ENCODE peak calls at places on chromosomes 16 and 17, in six cellular contexts. O is stomach, S is A549, G is sigmoid colon, I is H1, Z is SK-N-SH. J is an unnamed sample.
A peak's percentile ranks its signal among the peaks of the same experiment; 100 is the strongest.

GRCh38 chr17:7626956-7627249 is 718 bp downstream of the SAT2 start:
- DNase-seq in I (no peak), S (no peak), Z (no peak), O (no peak), G (no peak), J (no peak)

GRCh38 chr16:58451945-58452401 is 48.0 kb upstream of the NDRG4 start:
- DNase-seq in O (no peak), G (no peak), S (peak; percentile 32), I (no peak), Z (no peak), J (no peak)

GRCh38 chr17:6677158-6677831 is 25.7 kb downstream of the C17orf100 start:
- DNase-seq in I (no peak), G (no peak), O (peak; percentile 29), S (no peak), Z (no peak), J (peak; percentile 51)

GRCh38 chr17:32819035-32819434 is 57.9 kb downstream of the MYO1D start:
- DNase-seq in G (no peak), O (no peak), Z (peak; percentile 32), S (no peak), I (no peak), J (no peak)

GRCh38 chr17:59373879-59374495 is 42.5 kb downstream of the YPEL2 start:
- DNase-seq in O (no peak), G (peak; percentile 78), S (no peak), Z (no peak), I (no peak), J (no peak)

GRCh38 chr17:27609606-27610303 is 21.2 kb upstream of the LGALS9 start:
- DNase-seq in Z (peak; percentile 61), I (no peak), O (peak; percentile 74), S (peak; percentile 46), G (no peak), J (no peak)

GRCh38 chr16:69039333-69039941 is 66.0 kb upstream of the HAS3 start:
- DNase-seq in I (no peak), Z (no peak), O (no peak), S (no peak), G (peak; percentile 10), J (no peak)

GRCh38 chr16:22675745-22676540 is 138.0 kb upstream of the HS3ST2 start:
- DNase-seq in S (no peak), I (no peak), G (no peak), O (no peak), Z (no peak), J (no peak)

GRCh38 chr16:58331024-58331707 is 36.3 kb upstream of the PRSS54 start:
- DNase-seq in O (no peak), I (peak; percentile 61), S (no peak), G (no peak), Z (no peak), J (no peak)

GRCh38 chr16:85416267-85417109 is 196.6 kb upstream of the GSE1 start:
- DNase-seq in G (peak; percentile 79), Z (peak; percentile 79), O (peak; percentile 88), I (peak; percentile 96), S (peak; percentile 76), J (peak; percentile 92)

GRCh38 chr17:18258356-18259038 is at the start of gene FLII:
- DNase-seq in I (peak; percentile 83), Z (peak; percentile 89), S (peak; percentile 64), G (peak; percentile 78), O (peak; percentile 61), J (peak; percentile 94)

GRCh38 chr17:50834786-50835562 is 412 bp upstream of the WFIKKN2 start:
- DNase-seq in S (no peak), G (peak; percentile 68), O (no peak), Z (no peak), I (no peak), J (no peak)

GRCh38 chr17:69723316-69723715 is 308.8 kb downstream of the MAP2K6 start:
- DNase-seq in S (no peak), O (no peak), Z (no peak), I (no peak), G (no peak), J (no peak)

GRCh38 chr16:83967838-83968482 is at the start of gene NECAB2:
- DNase-seq in O (peak; percentile 43), Z (peak; percentile 94), G (no peak), S (peak; percentile 41), I (peak; percentile 74), J (peak; percentile 93)

GRCh38 chr17:54085934-54086333 is 263.2 kb downstream of the KIF2B start:
- DNase-seq in G (no peak), O (no peak), S (no peak), I (no peak), Z (no peak), J (no peak)

GRCh38 chr17:44314869-44315661 is 6.7 kb downstream of the RUNDC3A start:
- DNase-seq in I (peak; percentile 81), Z (peak; percentile 25), G (no peak), S (peak; percentile 93), O (peak; percentile 40), J (peak; percentile 89)

GRCh38 chr16:88349903-88350900 is 32.6 kb upstream of the ZNF469 start:
- DNase-seq in Z (peak; percentile 35), S (no peak), G (peak; percentile 34), O (no peak), I (no peak), J (peak; percentile 75)

GRCh38 chr17:8393470-8394231 is 4.0 kb downstream of the RNF222 start:
- DNase-seq in I (no peak), Z (no peak), G (no peak), O (no peak), S (no peak), J (peak; percentile 47)

GRCh38 chr17:55674107-55674506 is 48.6 kb downstream of the TMEM100 start:
- DNase-seq in O (no peak), I (no peak), Z (no peak), G (no peak), S (no peak), J (no peak)

GRCh38 chr17:45341389-45342158 is 24.8 kb upstream of the MAP3K14 start:
- DNase-seq in S (peak; percentile 96), O (no peak), I (peak; percentile 90), Z (peak; percentile 62), G (peak; percentile 68), J (peak; percentile 44)

GRCh38 chr17:33970271-33970670 is 284.8 kb upstream of the CCL2 start:
- DNase-seq in Z (no peak), I (no peak), G (no peak), S (no peak), O (no peak), J (no peak)

GRCh38 chr16:47905771-47906170 is 250.0 kb downstream of the ABCC12 start:
- DNase-seq in I (no peak), O (no peak), Z (no peak), S (no peak), G (no peak), J (no peak)

GRCh38 chr17:82019905-82020873 is 2.5 kb downstream of the CENPX start:
- DNase-seq in I (peak; percentile 93), S (peak; percentile 65), G (no peak), O (peak; percentile 63), Z (peak; percentile 88), J (peak; percentile 63)

GRCh38 chr17:75749545-75750389 is 15.2 kb downstream of the GALK1 start:
- DNase-seq in Z (peak; percentile 94), O (peak; percentile 89), S (peak; percentile 88), I (peak; percentile 98), G (peak; percentile 94), J (peak; percentile 91)

GRCh38 chr17:64255764-64256163 is 7.3 kb downstream of the TEX2 start:
- DNase-seq in I (no peak), O (no peak), S (no peak), Z (no peak), G (no peak), J (no peak)

GRCh38 chr17:77445030-77445907 is 304.5 kb downstream of the SEC14L1 start:
- DNase-seq in I (no peak), Z (no peak), G (peak; percentile 91), S (no peak), O (peak; percentile 57), J (peak; percentile 75)
- TF ChIP-seq EP300 in I (no peak), Z (no peak), G (no peak), S (no peak), O (no peak), J (no peak)

DNA sequence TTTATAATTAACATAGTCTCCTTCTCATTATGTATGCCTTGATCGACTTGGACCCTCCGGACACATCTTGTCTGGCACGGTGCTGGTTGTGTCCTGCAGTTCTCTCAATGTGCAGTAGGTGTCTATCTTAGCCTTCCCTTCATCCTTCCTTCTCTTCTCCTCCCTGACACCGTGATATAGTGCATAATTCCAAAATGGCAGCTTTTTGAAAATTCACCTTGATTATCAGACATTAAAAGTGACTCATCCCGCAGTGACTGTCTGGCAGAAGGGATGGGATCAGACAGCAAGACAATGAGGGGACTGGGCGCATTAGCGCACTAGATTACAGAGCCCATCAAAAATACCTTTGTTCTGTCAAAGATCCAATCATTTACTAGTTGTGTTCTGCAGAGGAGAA is 70.0 kb upstream of the PMFBP1 start:
- DNase-seq in Z (peak; percentile 52), I (no peak), G (no peak), O (no peak), S (peak; percentile 35), J (no peak)
- TF ChIP-seq EP300 in Z (no peak), I (no peak), G (no peak), O (no peak), S (no peak), J (no peak)

DNA sequence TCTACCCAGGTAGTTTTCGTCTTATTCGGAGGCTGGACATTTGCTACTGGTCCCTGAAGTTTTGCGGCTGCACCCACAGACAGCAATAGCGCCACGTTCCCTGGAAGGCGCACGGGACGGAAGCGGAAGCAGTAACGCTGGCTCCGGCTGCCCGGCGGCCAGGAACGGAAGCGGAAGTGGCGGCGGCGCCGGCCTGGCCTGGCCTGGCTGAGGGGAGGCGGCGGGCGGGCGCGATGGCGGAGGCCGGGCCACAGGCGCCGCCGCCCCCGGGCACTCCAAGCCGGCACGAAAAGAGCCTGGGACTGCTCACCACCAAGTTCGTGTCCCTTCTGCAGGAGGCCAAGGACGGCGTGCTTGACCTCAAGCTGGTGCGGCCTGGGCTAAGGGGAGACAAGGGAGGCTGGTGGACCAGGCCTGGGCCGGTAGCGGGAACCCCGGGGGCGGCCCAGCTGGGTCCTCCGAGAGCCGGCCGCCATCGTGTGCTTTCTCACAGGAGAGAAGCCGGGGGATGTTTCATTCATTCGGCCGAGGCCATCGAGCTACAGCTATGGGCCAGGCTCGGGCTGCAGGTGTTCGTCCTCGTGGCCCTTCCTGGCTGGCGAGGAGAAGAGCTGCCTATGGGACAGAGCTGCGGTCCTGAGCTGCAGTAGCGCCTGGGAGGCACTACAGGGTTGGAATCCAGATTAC is at the start of gene E2F4:
- DNase-seq in I (peak; percentile 88), S (peak; percentile 90), O (peak; percentile 93), Z (peak; percentile 97), G (peak; percentile 94), J (peak; percentile 97)
- TF ChIP-seq EP300 in I (peak; percentile 74), S (no peak), O (no peak), Z (no peak), G (no peak), J (no peak)

DNA sequence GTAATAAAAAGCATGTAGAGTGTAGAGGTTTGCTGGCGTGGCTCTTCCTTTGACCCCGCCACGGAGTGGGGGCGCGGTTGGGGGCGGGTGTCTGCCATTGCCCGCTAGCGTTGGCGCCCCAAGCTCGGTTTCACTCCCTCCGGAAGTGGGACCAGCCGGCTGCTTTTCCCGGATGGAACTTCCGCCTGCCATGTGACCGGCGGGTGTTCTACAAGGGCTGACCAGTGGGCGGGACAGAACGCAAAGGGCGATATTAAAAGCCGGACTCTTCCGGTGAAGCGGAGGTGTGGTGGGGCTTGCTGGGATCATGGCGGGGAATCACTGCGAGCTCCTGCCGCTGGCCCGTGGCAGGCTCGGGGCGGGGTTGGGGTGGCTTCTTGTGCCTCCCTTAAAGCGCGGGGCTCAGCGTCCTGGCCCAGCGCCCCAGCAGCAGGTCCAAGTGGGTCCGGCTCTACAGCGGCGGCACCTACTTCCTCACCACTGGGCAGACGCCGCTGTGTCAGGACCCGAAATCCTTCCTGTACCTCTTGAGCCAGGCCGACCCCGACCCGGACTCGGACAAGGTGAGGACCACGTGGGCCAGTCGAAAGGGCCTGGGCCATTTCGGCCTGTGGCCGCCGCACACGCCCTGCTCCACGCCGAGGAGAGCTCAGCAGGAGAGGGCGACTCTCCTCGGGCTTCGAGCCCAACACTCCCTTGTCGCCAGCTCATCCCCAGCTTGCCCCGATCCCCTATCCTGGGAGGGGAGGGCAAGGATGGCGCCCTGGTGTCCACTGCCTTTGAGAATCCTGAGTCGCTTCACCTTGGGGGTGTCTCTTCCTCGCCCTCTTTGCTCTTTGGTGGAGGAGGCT is 65.6 kb downstream of the PDPK1 start:
- DNase-seq in O (peak; percentile 95), I (peak; percentile 95), S (peak; percentile 99), G (peak; percentile 97), Z (peak; percentile 99), J (peak; percentile 95)
- TF ChIP-seq EP300 in O (no peak), I (peak; percentile 62), S (no peak), G (no peak), Z (no peak), J (no peak)

J was measured in upper lobe of left lung.